ENCODE peak calls at places on chromosomes 12 and 14, in five cellular contexts. I is HepG2, L is GM12878, X is K562, J is H1. D is an unnamed sample.

GRCh38 chr12:109202770-109203169 is 86.4 kb downstream of the ACACB start:
- DNase-seq in X (no peak), L (no peak), I (no peak), J (no peak), D (no peak)

GRCh38 chr14:96502621-96503251 is 554 bp downstream of the PAPOLA start:
- DNase-seq in J (no peak), I (peak; percentile 26), X (peak; percentile 74), L (no peak), D (no peak)

GRCh38 chr12:7806863-7807487 is 17.8 kb downstream of the NANOG start:
- DNase-seq in X (peak; percentile 74), I (peak; percentile 64), J (peak; percentile 75), L (peak; percentile 13), D (peak; percentile 61)

GRCh38 chr14:57254884-57255283 is 13.8 kb downstream of the EXOC5 start:
- DNase-seq in X (no peak), J (no peak), I (no peak), L (no peak), D (no peak)

GRCh38 chr12:23950775-23951391 is 1.4 kb upstream of the SOX5 start:
- DNase-seq in X (no peak), J (no peak), I (peak; percentile 66), L (no peak), D (no peak)

GRCh38 chr12:131869871-131870418 is 24.5 kb upstream of the ULK1 start:
- DNase-seq in L (no peak), J (no peak), X (no peak), I (no peak), D (no peak)

GRCh38 chr12:95237315-95237714 is 19.7 kb downstream of the VEZT start:
- DNase-seq in I (no peak), J (no peak), L (no peak), X (no peak), D (no peak)

GRCh38 chr14:90682615-90683014 is 133.6 kb downstream of the TTC7B start:
- DNase-seq in L (no peak), J (no peak), X (no peak), I (no peak), D (no peak)

GRCh38 chr14:26775765-26776577 is 178.1 kb upstream of the NOVA1 start:
- DNase-seq in L (no peak), X (no peak), I (no peak), J (no peak), D (no peak)

GRCh38 chr12:26870491-26871419 is 37.8 kb upstream of the ITPR2 start:
- DNase-seq in I (no peak), L (peak; percentile 35), X (no peak), J (no peak), D (peak; percentile 33)

GRCh38 chr12:104557488-104558195 is 100.9 kb downstream of the CHST11 start:
- DNase-seq in L (no peak), X (no peak), J (no peak), I (no peak), D (no peak)

GRCh38 chr12:112370156-112370555 is 12.1 kb downstream of the HECTD4 start:
- DNase-seq in J (no peak), L (no peak), I (no peak), X (no peak), D (no peak)

GRCh38 chr12:13000935-13001724 is 1.1 kb upstream of the HEBP1 start:
- DNase-seq in I (peak; percentile 23), L (no peak), X (peak; percentile 46), J (no peak), D (peak; percentile 18)

GRCh38 chr14:52020866-52021717 is 31.7 kb downstream of the RTRAF start:
- DNase-seq in X (peak; percentile 9), I (no peak), J (no peak), L (peak; percentile 23), D (no peak)

GRCh38 chr14:71485833-71486232 is 446.4 kb upstream of the RGS6 start:
- DNase-seq in L (no peak), I (no peak), J (no peak), X (no peak), D (no peak)

GRCh38 chr12:3553681-3554546 is 62.9 kb downstream of the PRMT8 start:
- DNase-seq in X (no peak), J (no peak), L (no peak), I (no peak), D (no peak)

GRCh38 chr14:39704581-39704980 is 272.3 kb upstream of the FBXO33 start:
- DNase-seq in I (no peak), X (no peak), L (no peak), J (no peak), D (no peak)

GRCh38 chr14:22648506-22648905 is 4.4 kb upstream of the OR6J1 start:
- DNase-seq in L (no peak), I (no peak), X (no peak), J (no peak), D (no peak)

GRCh38 chr12:80627773-80628172 is 79.7 kb upstream of the MYF6 start:
- DNase-seq in L (no peak), I (no peak), J (no peak), X (no peak), D (no peak)

GRCh38 chr12:94879542-94879941 is 124.0 kb downstream of the NDUFA12 start:
- DNase-seq in I (peak; percentile 5), X (peak; percentile 41), L (no peak), J (no peak), D (no peak)

GRCh38 chr12:14901228-14901562 is 15.5 kb upstream of the MGP start:
- DNase-seq in I (no peak), J (no peak), L (no peak), X (no peak), D (no peak)

GRCh38 chr12:101480849-101481248 is 5.7 kb downstream of the SPIC start:
- DNase-seq in I (no peak), L (no peak), J (no peak), X (no peak), D (no peak)

GRCh38 chr12:41103614-41104013 is 84.5 kb upstream of the PDZRN4 start:
- DNase-seq in L (no peak), J (no peak), I (no peak), X (no peak), D (no peak)

GRCh38 chr12:41743835-41744234 is 400.8 kb downstream of the GXYLT1 start:
- DNase-seq in I (peak; percentile 0), X (no peak), L (no peak), J (no peak), D (no peak)

GRCh38 chr12:4664111-4664510 is 15.2 kb downstream of the NDUFA9 start:
- DNase-seq in J (no peak), X (no peak), L (no peak), I (no peak), D (no peak)

GRCh38 chr12:67911293-67911637 is 78.0 kb upstream of the IFNG-AS1 start:
- DNase-seq in I (no peak), X (no peak), L (no peak), J (no peak), D (no peak)

GRCh38 chr12:39145175-39145999 is 240.0 kb upstream of the CPNE8 start:
- DNase-seq in J (no peak), I (no peak), X (peak; percentile 9), L (no peak), D (no peak)

GRCh38 chr12:26062566-26062965 is 62.3 kb downstream of the BHLHE41 start:
- DNase-seq in I (no peak), L (no peak), J (no peak), X (no peak), D (no peak)

GRCh38 chr12:2691340-2692111 is 103.2 kb upstream of the FKBP4 start:
- DNase-seq in X (peak; percentile 18), J (no peak), L (peak; percentile 15), I (no peak), D (peak; percentile 4)

GRCh38 chr12:73413974-73414373 is 1123.7 kb upstream of the ATXN7L3B start:
- DNase-seq in J (no peak), I (no peak), L (no peak), X (no peak), D (no peak)

GRCh38 chr12:29088611-29089219 is 60.4 kb upstream of the FAR2 start:
- DNase-seq in X (no peak), L (no peak), I (peak; percentile 1), J (no peak), D (no peak)

DNA sequence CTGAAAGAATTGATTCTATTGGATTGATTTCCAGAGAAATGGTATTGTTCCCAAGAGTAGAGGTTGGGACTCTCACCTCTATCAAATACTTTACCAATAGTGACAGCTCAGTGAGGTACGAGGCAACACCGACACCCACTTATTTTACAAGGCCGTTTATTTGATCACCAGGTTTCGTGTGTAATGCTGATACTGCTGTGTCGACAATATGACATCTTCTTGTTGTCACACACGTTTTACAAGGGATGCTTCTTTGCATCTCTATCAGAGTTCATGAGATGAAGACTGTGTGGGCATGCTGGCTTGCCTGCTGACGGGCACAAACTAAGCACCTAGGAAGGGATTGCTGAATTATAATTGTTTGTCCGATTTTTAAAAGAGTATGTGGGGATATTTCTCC is 217.8 kb upstream of the EGLN3 start:
- DNase-seq in L (no peak), X (no peak), J (no peak), I (no peak), D (no peak)
- TF ChIP-seq SRF in L (no peak), X (no peak), J (no peak), I (no peak), D (no peak)

GRCh38 chr14:69346710-69347109 is 51.4 kb downstream of the ERH start:
- DNase-seq in X (peak; percentile 62), L (no peak), J (peak; percentile 33), I (no peak), D (no peak)
- H2AFZ ChIP-seq in X (no peak overlapping the region), L (no peak overlapping the region), J (peak overlapping the region; percentile 80), I (no peak overlapping the region), D (no peak overlapping the region)

DNA sequence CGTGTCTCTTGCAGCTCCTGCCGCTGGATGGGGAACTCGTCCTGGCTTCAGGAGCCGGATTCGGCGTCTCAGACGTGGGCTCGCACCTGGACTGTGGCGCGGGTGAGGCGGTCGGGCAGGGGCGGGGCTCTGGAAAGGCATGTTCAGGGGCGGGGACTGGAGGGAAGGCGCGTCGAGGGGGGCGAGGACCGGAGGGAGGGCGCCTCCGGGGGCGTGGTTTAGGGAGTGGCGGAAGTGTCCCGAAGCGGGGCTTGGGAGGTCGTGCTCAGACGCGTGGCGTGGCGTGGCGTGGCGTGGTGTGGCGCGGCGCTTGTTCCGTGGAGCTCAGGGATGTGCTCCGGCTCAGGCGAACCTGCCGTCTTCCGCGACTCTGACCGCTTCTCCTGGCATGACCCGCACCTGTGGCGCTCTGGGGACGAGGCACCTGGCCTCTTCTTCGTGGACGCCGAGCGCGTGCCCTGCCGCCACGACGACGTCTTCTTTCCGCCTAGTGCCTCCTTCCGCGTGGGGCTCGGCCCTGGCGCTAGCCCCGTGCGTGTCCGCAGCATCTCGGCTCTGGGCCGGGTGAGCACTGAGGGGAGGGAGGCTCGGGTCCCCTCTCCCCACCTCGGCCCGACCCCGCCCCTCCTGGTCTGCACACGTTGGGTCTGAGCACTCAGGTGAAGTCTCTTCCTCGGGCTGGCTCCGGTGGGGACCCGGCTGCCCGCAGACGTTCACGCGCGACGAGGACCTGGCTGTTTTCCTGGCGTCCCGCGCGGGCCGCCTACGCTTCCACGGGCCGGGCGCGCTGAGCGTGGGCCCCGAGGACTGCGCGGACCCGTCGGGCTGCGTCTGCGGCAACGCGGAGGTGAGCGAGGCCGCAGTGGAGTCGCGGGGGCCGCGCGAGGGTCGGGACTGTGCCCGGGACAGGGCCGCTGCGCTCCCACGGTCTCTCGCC is 6.2 kb downstream of the AMN start:
- DNase-seq in X (no peak), L (no peak), I (no peak), J (no peak), D (peak; percentile 52)
- H3K27ac ChIP-seq in X (no peak overlapping the region), L (no peak overlapping the region), I (no peak overlapping the region), J (no peak overlapping the region), D (peak overlapping the region; percentile 46)

GRCh38 chr12:21627924-21628323 is 23.3 kb upstream of the GYS2 start:
- DNase-seq in L (no peak), J (no peak), X (no peak), I (no peak), D (no peak)
- TF ChIP-seq SRF in L (no peak), J (no peak), X (no peak), I (no peak), D (no peak)

D was measured in HCT116.